ENCODE peak calls at places on chromosomes 13 and 19, in six cellular contexts. One of them, this sample, is unnamed.

GRCh38 chr19:11736696-11737095 is 2.0 kb downstream of the ZNF823 start:
- DNase-seq in CD4-positive, alpha-beta T cell: no peak
- DNase-seq in lung microvascular endothelial cell: peak; percentile 10
- DNase-seq in uterus: peak; percentile 19
- DNase-seq in AG04450: no peak
- DNase-seq in thoracic aorta: peak; percentile 2
- DNase-seq in this sample: peak; percentile 26

GRCh38 chr13:50589651-50590054 is 253.8 kb downstream of the DLEU7 start:
- DNase-seq in AG04450: peak; percentile 42
- DNase-seq in CD4-positive, alpha-beta T cell: no peak
- DNase-seq in thoracic aorta: no peak
- DNase-seq in uterus: peak; percentile 46
- DNase-seq in lung microvascular endothelial cell: peak; percentile 45
- DNase-seq in this sample: no peak

GRCh38 chr13:35978607-35979316 is 152.4 kb downstream of the DCLK1 start:
- DNase-seq in thoracic aorta: no peak
- DNase-seq in uterus: peak; percentile 60
- DNase-seq in lung microvascular endothelial cell: peak; percentile 75
- DNase-seq in AG04450: no peak
- DNase-seq in CD4-positive, alpha-beta T cell: no peak
- DNase-seq in this sample: no peak

GRCh38 chr13:96198038-96198437 is 108.1 kb downstream of the HS6ST3 start:
- DNase-seq in AG04450: no peak
- DNase-seq in thoracic aorta: no peak
- DNase-seq in lung microvascular endothelial cell: no peak
- DNase-seq in uterus: no peak
- DNase-seq in CD4-positive, alpha-beta T cell: no peak
- DNase-seq in this sample: no peak

GRCh38 chr19:55264531-55264930 is 5.7 kb upstream of the PPP6R1 start:
- DNase-seq in AG04450: no peak
- DNase-seq in lung microvascular endothelial cell: no peak
- DNase-seq in uterus: no peak
- DNase-seq in CD4-positive, alpha-beta T cell: no peak
- DNase-seq in thoracic aorta: no peak
- DNase-seq in this sample: no peak

GRCh38 chr13:86840250-86841191 is 830.6 kb upstream of the SLITRK5 start:
- DNase-seq in uterus: no peak
- DNase-seq in thoracic aorta: no peak
- DNase-seq in CD4-positive, alpha-beta T cell: no peak
- DNase-seq in AG04450: no peak
- DNase-seq in lung microvascular endothelial cell: no peak
- DNase-seq in this sample: no peak

GRCh38 chr19:46511237-46511636 is 15.6 kb upstream of the PNMA8B start:
- DNase-seq in lung microvascular endothelial cell: no peak
- DNase-seq in CD4-positive, alpha-beta T cell: no peak
- DNase-seq in uterus: no peak
- DNase-seq in AG04450: no peak
- DNase-seq in thoracic aorta: no peak
- DNase-seq in this sample: no peak

GRCh38 chr13:106570354-106570822 is 2.5 kb upstream of the ARGLU1 start:
- DNase-seq in AG04450: no peak
- DNase-seq in lung microvascular endothelial cell: peak; percentile 82
- DNase-seq in CD4-positive, alpha-beta T cell: peak; percentile 67
- DNase-seq in uterus: peak; percentile 45
- DNase-seq in thoracic aorta: peak; percentile 72
- DNase-seq in this sample: peak; percentile 75

GRCh38 chr13:24493356-24493755 is 19.2 kb downstream of the PARP4 start:
- DNase-seq in lung microvascular endothelial cell: no peak
- DNase-seq in thoracic aorta: no peak
- DNase-seq in CD4-positive, alpha-beta T cell: no peak
- DNase-seq in uterus: no peak
- DNase-seq in AG04450: no peak
- DNase-seq in this sample: no peak